ENCODE peak calls at places on chromosomes 11 and 22, in four cellular contexts. Z is midbrain, O is head of caudate nucleus, Y is HS-5. C is an unnamed sample.

GRCh38 chr22:27004434-27004833 is 347.0 kb downstream of the MIAT start:
- DNase-seq in Z (no peak), O (no peak), Y (no peak), C (no peak)

GRCh38 chr11:17588721-17589120 is 41.7 kb downstream of the OTOG start:
- DNase-seq in Z (no peak), O (no peak), Y (no peak), C (no peak)

GRCh38 chr11:9251306-9251705 is 13.8 kb downstream of the DENND5A start:
- DNase-seq in Z (no peak), O (no peak), Y (no peak), C (no peak)

GRCh38 chr11:35145249-35145648 is 6.3 kb downstream of the CD44 start:
- DNase-seq in Z (no peak), O (no peak), Y (no peak), C (no peak)

GRCh38 chr11:86571273-86571948 is 101.0 kb downstream of the ME3 start:
- DNase-seq in Z (no peak), O (no peak), Y (no peak), C (no peak)

GRCh38 chr11:129911298-129911697 is 15.9 kb upstream of the NFRKB start:
- DNase-seq in Z (no peak), O (no peak), Y (no peak), C (no peak)

GRCh38 chr22:31106651-31107205 is 640 bp downstream of the SELENOM start:
- DNase-seq in Z (no peak), O (no peak), Y (no peak), C (no peak)

GRCh38 chr11:19980957-19981669 is 179.2 kb downstream of the DBX1 start:
- DNase-seq in Z (no peak), O (no peak), Y (no peak), C (no peak)

GRCh38 chr11:31645747-31646146 is 136.2 kb downstream of the ELP4 start:
- DNase-seq in Z (no peak), O (no peak), Y (peak), C (no peak)

GRCh38 chr11:74822187-74822586 is 73.5 kb downstream of the RNF169 start:
- DNase-seq in Z (peak), O (no peak), Y (no peak), C (no peak)

GRCh38 chr11:45083544-45084087 is 62.8 kb upstream of the PRDM11 start:
- DNase-seq in Z (no peak), O (peak), Y (no peak), C (no peak)